ENCODE peak calls at places on chromosomes 13 and 19, in four cellular contexts. One of them, this sample, is unnamed.

GRCh38 chr13:109740721-109741120 is 45.7 kb downstream of the IRS2 start:
- DNase-seq in HCT116: no peak
- DNase-seq in K562: no peak
- DNase-seq in HepG2: no peak
- DNase-seq in this sample: no peak

GRCh38 chr19:45659096-45659729 is 8.8 kb upstream of the GIPR start:
- DNase-seq in K562: peak; percentile 14
- DNase-seq in HCT116: no peak
- DNase-seq in HepG2: no peak
- DNase-seq in this sample: no peak

GRCh38 chr19:38210458-38210987 is 13.5 kb downstream of the DPF1 start:
- DNase-seq in HepG2: no peak
- DNase-seq in HCT116: no peak
- DNase-seq in K562: peak; percentile 67
- DNase-seq in this sample: no peak

GRCh38 chr13:55893541-55893940 is 1247.2 kb upstream of the PRR20A start:
- DNase-seq in HepG2: no peak
- DNase-seq in HCT116: no peak
- DNase-seq in K562: no peak
- DNase-seq in this sample: no peak

GRCh38 chr13:92196566-92197256 is 798.3 kb downstream of the GPC5 start:
- DNase-seq in HCT116: no peak
- DNase-seq in HepG2: no peak
- DNase-seq in K562: no peak
- DNase-seq in this sample: no peak

GRCh38 chr19:38034153-38034835 is 127.3 kb downstream of the SIPA1L3 start:
- DNase-seq in K562: no peak
- DNase-seq in HepG2: no peak
- DNase-seq in HCT116: no peak
- DNase-seq in this sample: no peak

GRCh38 chr13:32737111-32737571 is 150.9 kb downstream of the PDS5B start:
- DNase-seq in HCT116: no peak
- DNase-seq in HepG2: no peak
- DNase-seq in K562: no peak
- DNase-seq in this sample: no peak

GRCh38 chr13:107563099-107563925 is 652.0 kb downstream of the LIG4 start:
- DNase-seq in HCT116: no peak
- DNase-seq in HepG2: peak; percentile 0
- DNase-seq in K562: no peak
- DNase-seq in this sample: no peak

GRCh38 chr13:106573279-106573831 is 5.4 kb upstream of the ARGLU1 start:
- DNase-seq in HepG2: no peak
- DNase-seq in K562: no peak
- DNase-seq in HCT116: no peak
- DNase-seq in this sample: no peak

GRCh38 chr13:47188802-47189201 is 291.9 kb upstream of the HTR2A start:
- DNase-seq in HCT116: no peak
- DNase-seq in K562: no peak
- DNase-seq in HepG2: no peak
- DNase-seq in this sample: no peak

GRCh38 chr13:74930402-74931165 is 551.4 kb downstream of the TBC1D4 start:
- DNase-seq in K562: no peak
- DNase-seq in HepG2: no peak
- DNase-seq in HCT116: no peak
- DNase-seq in this sample: no peak

GRCh38 chr19:51311388-51312257 is at the start of gene IGLON5:
- DNase-seq in K562: peak; percentile 78
- DNase-seq in HCT116: no peak
- DNase-seq in HepG2: no peak
- DNase-seq in this sample: no peak

DNA sequence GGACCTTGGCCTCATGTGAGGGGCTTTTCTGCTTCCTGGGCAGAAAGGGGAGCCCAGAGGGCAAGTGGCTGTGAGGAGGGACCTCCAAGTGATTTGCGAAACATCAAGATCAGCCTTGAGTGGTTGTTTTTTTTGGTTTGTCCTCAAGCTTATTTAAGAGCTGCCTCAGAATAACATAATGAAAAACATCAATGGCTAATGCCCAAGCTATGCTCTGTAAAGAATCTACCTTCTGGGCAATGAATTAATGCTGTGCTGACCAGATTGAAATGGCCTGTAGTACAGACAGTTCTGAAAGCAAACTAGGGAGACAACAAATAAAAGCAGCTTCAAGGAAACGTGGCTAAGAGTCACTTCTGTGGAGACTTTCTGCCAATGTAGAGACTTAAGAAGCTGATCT is 8.3 kb downstream of the TMEM255B start:
- DNase-seq in K562: no peak
- DNase-seq in HCT116: no peak
- DNase-seq in HepG2: no peak
- DNase-seq in this sample: no peak
- TF ChIP-seq POLR2AphosphoS5 in K562: no peak
- TF ChIP-seq POLR2AphosphoS5 in HCT116: no peak
- TF ChIP-seq POLR2AphosphoS5 in HepG2: no peak
- TF ChIP-seq POLR2AphosphoS5 in this sample: no peak

DNA sequence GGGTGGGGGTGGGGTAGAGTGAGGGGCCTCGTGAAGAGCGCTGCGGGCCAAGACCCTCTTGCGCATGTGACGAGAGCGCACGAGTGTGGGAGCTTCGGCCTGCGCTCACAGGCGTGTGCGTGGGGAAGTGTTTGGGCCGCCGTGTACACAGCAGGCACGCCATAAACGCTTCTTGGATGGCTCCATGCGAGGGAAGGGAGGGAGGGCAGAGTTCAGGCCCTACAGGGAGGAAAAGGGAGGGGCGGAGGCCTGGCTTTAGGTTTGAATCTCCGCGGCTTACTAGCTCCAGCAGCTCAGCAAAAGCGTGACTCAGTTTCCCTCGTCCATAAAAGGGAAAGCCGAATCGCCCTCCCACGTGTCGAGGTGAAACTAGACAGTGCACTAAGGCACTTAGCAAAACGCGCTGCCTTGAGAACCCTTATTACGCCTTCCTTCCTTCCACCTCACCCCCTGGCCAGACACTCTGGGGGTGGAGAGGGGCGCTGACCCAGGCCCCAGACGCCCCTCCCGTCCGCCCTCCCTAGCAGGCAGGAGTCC is 12.5 kb downstream of the GADD45B start:
- DNase-seq in HepG2: no peak
- DNase-seq in HCT116: no peak
- DNase-seq in K562: no peak
- DNase-seq in this sample: no peak
- H3K4me3 ChIP-seq in HepG2: no peak overlapping the region
- H3K4me3 ChIP-seq in HCT116: no peak overlapping the region
- H3K4me3 ChIP-seq in K562: no peak overlapping the region
- H3K4me3 ChIP-seq in this sample: peak overlapping the region; percentile 13

DNA sequence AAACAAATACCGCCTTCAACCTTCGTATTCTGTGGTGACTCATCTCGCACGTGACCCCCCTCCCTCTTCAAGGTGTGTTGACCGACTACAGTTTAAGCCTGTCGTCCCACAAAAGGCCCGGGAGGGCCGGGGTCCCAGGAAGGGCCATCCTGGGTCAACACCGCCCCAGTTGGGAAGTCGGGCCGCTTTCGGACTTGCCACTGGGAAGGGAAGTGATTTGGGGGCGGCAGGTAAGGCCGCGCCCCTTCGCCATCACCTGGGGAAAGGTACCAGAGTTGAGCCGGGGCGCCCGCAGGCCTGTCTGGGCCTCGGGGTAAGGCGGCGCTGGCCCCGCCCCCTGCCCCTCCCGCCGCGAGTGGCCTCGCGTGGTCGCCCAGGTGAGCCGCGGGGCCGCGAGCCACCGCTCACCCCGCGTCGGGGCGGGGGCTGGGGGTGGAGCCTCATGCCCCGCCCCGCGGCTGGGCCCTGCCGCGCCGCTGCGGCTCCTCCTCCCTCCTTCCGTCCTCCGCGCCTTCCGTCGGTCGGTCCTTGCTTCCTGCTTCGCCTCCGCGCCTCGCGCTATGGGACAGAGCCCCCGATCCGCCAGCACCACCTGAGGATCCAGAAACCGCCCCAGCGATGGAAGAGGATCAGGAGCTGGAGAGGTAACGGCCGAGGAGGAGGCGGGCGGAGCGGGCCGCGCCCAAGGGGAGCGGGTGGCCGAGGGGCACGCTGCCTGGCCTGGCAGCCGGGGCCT is at the start of gene POLR1D:
- DNase-seq in HepG2: peak; percentile 77
- DNase-seq in HCT116: peak; percentile 77
- DNase-seq in K562: peak; percentile 83
- DNase-seq in this sample: no peak
- TF ChIP-seq TCF7L2 in HepG2: no peak
- TF ChIP-seq TCF7L2 in HCT116: peak; percentile 33
- TF ChIP-seq TCF7L2 in K562: no peak
- TF ChIP-seq TCF7L2 in this sample: peak; percentile 26

GRCh38 chr13:50208826-50209335 is 193.6 kb downstream of the KCNRG start:
- DNase-seq in HepG2: peak; percentile 12
- DNase-seq in K562: peak; percentile 50
- DNase-seq in HCT116: no peak
- DNase-seq in this sample: peak; percentile 13
- TF ChIP-seq POLR2AphosphoS5 in HepG2: no peak
- TF ChIP-seq POLR2AphosphoS5 in K562: no peak
- TF ChIP-seq POLR2AphosphoS5 in HCT116: no peak
- TF ChIP-seq POLR2AphosphoS5 in this sample: no peak

GRCh38 chr13:97369269-97369893 is 64.6 kb upstream of the RAP2A start:
- DNase-seq in K562: no peak
- DNase-seq in HCT116: no peak
- DNase-seq in HepG2: no peak
- DNase-seq in this sample: no peak
- H3K4me3 ChIP-seq in K562: no peak overlapping the region
- H3K4me3 ChIP-seq in HCT116: no peak overlapping the region
- H3K4me3 ChIP-seq in HepG2: no peak overlapping the region
- H3K4me3 ChIP-seq in this sample: no peak overlapping the region

This sample was measured in Panc1.